ENCODE peak calls at places on chromosomes 16 and 17, in five cellular contexts. T, N, O, U and K are unnamed samples.

GRCh38 chr16:81997738-81998137 is 13.5 kb downstream of the SDR42E1 start:
- DNase-seq in T (no peak), N (no peak), O (no peak), U (no peak), K (no peak)

GRCh38 chr17:47225436-47225858 is 16.3 kb downstream of the MYL4 start:
- DNase-seq in U (peak; percentile 80), N (no peak), T (peak; percentile 57), O (peak; percentile 45), K (no peak)

GRCh38 chr16:12661656-12662172 is 142.0 kb downstream of the CPPED1 start:
- DNase-seq in O (no peak), T (no peak), N (no peak), U (no peak), K (no peak)

GRCh38 chr17:50272246-50272645 is 2.0 kb upstream of the TMEM92 start:
- DNase-seq in N (no peak), U (no peak), T (no peak), O (no peak), K (no peak)

GRCh38 chr17:32481193-32481592 is 5.6 kb upstream of the CDK5R1 start:
- DNase-seq in U (no peak), T (no peak), N (no peak), O (no peak), K (no peak)

GRCh38 chr16:49858200-49859129 is 2.6 kb upstream of the ZNF423 start:
- DNase-seq in U (peak; percentile 54), O (peak; percentile 65), N (peak; percentile 77), T (peak; percentile 29), K (no peak)

GRCh38 chr16:54465063-54465462 is 178.5 kb upstream of the IRX3 start:
- DNase-seq in O (no peak), N (no peak), U (no peak), T (no peak), K (no peak)

GRCh38 chr17:143785-144281 is 6.5 kb downstream of the SCGB1C2 start:
- DNase-seq in N (peak; percentile 93), U (peak; percentile 88), O (peak; percentile 92), T (peak; percentile 64), K (peak; percentile 89)

GRCh38 chr16:66175580-66175979 is 190.9 kb upstream of the CDH5 start:
- DNase-seq in N (no peak), U (no peak), O (no peak), T (no peak), K (no peak)

GRCh38 chr17:7034955-7035590 is 742 bp upstream of the SLC16A13 start:
- DNase-seq in O (no peak), N (no peak), U (peak; percentile 74), T (no peak), K (no peak)
- H3K4me3 ChIP-seq in O (no peak overlapping the region), N (peak overlapping the region; percentile 70), U (peak overlapping the region; percentile 77), T (peak overlapping the region; percentile 36), K (peak overlapping the region; percentile 59)

GRCh38 chr17:40168262-40168832 is 8.9 kb upstream of the RAPGEFL1 start:
- DNase-seq in T (no peak), U (peak; percentile 77), O (peak; percentile 35), N (no peak), K (peak; percentile 33)
- H3K27ac ChIP-seq in T (no peak overlapping the region), U (no peak overlapping the region), O (peak overlapping the region; percentile 57), N (peak overlapping the region; percentile 31), K (no peak overlapping the region)

DNA sequence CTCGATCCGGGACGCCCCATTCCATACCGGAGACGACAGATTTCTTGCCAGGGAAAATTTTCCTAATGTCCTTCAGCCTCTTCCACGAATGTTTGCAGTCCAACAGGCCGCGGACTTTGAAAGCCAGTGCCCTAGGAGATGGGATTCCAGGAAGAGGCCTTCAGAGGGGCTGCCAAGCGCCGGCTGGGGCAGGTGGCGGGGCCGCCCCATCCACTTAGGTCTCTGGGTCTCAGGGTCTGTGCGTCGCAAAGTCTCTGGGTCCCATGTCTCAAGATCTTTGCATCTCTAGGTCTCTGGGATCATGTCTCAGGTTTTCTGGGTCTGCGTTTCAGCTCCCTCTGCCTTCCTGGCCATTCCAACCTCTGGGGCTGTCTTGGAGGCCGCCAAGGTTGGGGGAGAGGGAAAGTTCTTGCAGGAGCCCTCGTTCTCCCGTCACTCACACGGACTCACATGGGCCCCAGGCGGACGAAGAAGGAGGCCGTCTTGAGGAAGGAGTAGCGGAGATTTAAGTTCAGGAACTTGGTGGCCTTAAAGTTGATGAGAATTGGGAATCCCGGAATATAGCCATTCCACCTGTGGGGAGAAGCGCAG is 7.2 kb downstream of the ALOX12B start:
- DNase-seq in U (no peak), O (no peak), N (no peak), T (no peak), K (no peak)
- H3K4me3 ChIP-seq in U (peak overlapping the region; percentile 72), O (no peak overlapping the region), N (peak overlapping the region; percentile 62), T (peak overlapping the region; percentile 2), K (no peak overlapping the region)

GRCh38 chr16:85185281-85185680 is 73.0 kb upstream of the CIBAR2 start:
- DNase-seq in T (no peak), O (no peak), U (no peak), N (peak; percentile 39), K (no peak)
- H3K27ac ChIP-seq in T (no peak overlapping the region), O (no peak overlapping the region), U (no peak overlapping the region), N (peak overlapping the region; percentile 44), K (no peak overlapping the region)

GRCh38 chr16:89596061-89596689 is 17.3 kb upstream of the DPEP1 start:
- DNase-seq in O (no peak), U (no peak), N (no peak), T (no peak), K (no peak)
- H3K4me3 ChIP-seq in O (no peak overlapping the region), U (no peak overlapping the region), N (no peak overlapping the region), T (no peak overlapping the region), K (no peak overlapping the region)